ENCODE peak calls at places on chromosomes 5 and 9, in seven cellular contexts. C, J, I, M, R, H and V are unnamed samples.

GRCh38 chr5:118882666-118883065 is 105.7 kb downstream of the DTWD2 start:
- DNase-seq in J (no peak), R (no peak), I (no peak), H (no peak), C (no peak), M (no peak), V (no peak)

GRCh38 chr5:109451161-109451560 is 41.4 kb upstream of the PJA2 start:
- DNase-seq in M (no peak), C (no peak), R (no peak), J (no peak), I (no peak), H (no peak), V (peak; percentile 30)

GRCh38 chr5:128966846-128967245 is 1.6 kb downstream of the SLC27A6 start:
- DNase-seq in C (no peak), I (no peak), M (no peak), J (no peak), R (no peak), H (no peak), V (no peak)

GRCh38 chr5:78237911-78238310 is 56.6 kb downstream of the AP3B1 start:
- DNase-seq in I (no peak), H (no peak), J (no peak), R (no peak), M (no peak), C (no peak), V (no peak)

GRCh38 chr5:133404724-133405123 is 207.6 kb downstream of the FSTL4 start:
- DNase-seq in J (peak; percentile 21), H (no peak), C (no peak), I (no peak), R (no peak), M (no peak), V (no peak)

GRCh38 chr9:72960446-72960845 is 7.6 kb upstream of the ALDH1A1 start:
- DNase-seq in I (no peak), R (no peak), J (no peak), M (no peak), C (no peak), H (no peak), V (no peak)

GRCh38 chr5:15601274-15601673 is 101.3 kb downstream of the FBXL7 start:
- DNase-seq in J (peak; percentile 23), H (no peak), M (no peak), I (no peak), R (no peak), C (no peak), V (no peak)

GRCh38 chr9:86487222-86487841 is 133.1 kb upstream of the TUT7 start:
- DNase-seq in M (no peak), R (no peak), I (no peak), J (no peak), H (no peak), C (no peak), V (no peak)

GRCh38 chr9:128218518-128219389 is 15.6 kb downstream of the DNM1 start:
- DNase-seq in J (peak; percentile 50), I (no peak), H (peak; percentile 98), C (peak; percentile 88), M (peak; percentile 93), R (peak; percentile 96), V (peak; percentile 98)

GRCh38 chr5:139282195-139282557 is 11.4 kb upstream of the MATR3 start:
- DNase-seq in M (no peak), I (no peak), C (no peak), H (no peak), J (no peak), R (no peak), V (no peak)

DNA sequence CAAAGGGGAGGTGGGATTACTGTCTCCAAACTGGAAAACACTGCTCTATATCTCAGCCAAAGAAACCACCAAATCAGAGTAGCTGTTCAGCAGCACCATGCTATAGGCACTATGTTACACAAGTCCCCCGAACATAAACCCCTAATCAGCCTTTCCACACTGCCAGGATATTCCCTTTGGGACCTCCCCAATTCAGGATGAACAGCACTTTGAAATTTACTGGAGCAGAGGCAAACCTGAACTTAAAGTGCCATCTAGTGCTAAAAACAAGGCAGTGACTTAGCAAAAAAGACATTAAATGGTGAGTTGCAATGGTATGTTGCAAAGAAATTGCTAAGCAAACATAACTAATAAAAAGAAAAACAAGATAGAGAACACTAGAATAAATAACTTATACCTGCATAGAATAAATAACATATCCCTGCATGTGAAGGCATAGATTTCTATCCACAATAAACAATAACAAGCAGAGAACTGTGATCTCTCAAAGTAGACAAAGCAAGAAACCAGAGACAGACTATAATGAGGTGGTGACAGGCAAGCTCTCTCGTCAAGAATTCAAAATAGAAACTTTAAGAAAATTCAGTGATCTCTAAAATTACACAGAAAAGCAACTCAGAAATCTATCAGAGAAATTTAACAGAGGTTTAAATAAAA is 584.4 kb upstream of the ACO1 start:
- DNase-seq in H (no peak), I (no peak), C (no peak), R (no peak), J (no peak), M (no peak), V (no peak)
- TF ChIP-seq CTCF in H (no peak), I (peak; percentile 36), C (no peak), R (peak; percentile 43), J (peak; percentile 45), M (peak; percentile 40), V (peak; percentile 70)

GRCh38 chr5:74355456-74355855 is 285.1 kb downstream of the ENC1 start:
- DNase-seq in I (no peak), H (no peak), R (no peak), C (no peak), J (no peak), M (no peak), V (no peak)

GRCh38 chr5:74357827-74358226 is 282.7 kb downstream of the ENC1 start:
- DNase-seq in C (no peak), M (no peak), R (no peak), I (no peak), H (no peak), J (no peak), V (no peak)

GRCh38 chr5:74355041-74355440 is 285.5 kb downstream of the ENC1 start:
- DNase-seq in I (no peak), R (no peak), C (no peak), H (no peak), J (no peak), M (no peak), V (no peak)

GRCh38 chr5:74352256-74352655 is 288.3 kb downstream of the ENC1 start:
- DNase-seq in M (no peak), J (no peak), H (no peak), I (no peak), R (no peak), C (no peak), V (no peak)

DNA sequence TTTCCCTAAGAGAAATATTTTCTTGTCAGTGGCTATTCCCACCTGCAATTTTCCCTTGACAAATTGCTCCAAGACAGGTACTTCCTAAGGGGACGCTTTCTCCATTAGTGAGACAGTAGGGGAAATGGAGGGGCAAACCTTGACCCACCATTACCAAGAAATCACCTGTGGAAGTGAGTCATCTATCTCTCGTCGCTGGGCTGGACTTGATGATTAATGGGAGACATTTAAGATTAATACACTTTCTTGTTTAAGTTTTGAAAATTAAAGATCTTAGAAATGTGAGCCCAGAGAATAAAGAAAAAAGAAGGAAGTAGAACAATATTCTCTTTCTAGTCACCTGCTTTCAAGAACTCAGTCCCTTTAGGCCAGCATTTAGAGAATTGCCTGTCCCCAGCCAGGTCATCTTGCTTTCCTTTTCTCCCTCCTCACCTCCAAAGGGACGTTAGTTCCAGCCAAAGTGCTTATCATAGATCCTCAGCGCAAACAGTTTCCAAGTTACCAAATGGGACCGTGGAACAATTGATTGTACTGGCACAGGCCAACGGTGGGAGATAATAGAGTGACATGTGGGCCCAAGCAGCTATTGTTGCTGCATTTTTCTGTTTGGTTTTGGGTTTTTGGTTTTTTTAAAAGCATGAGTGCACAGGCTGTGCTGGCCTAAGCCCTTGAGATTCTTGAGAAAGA is 284.4 kb downstream of the ENC1 start:
- DNase-seq in H (no peak), I (no peak), M (no peak), R (no peak), C (no peak), J (no peak), V (no peak)
- H3K27ac ChIP-seq in H (no peak overlapping the region), I (no peak overlapping the region), M (no peak overlapping the region), R (no peak overlapping the region), C (no peak overlapping the region), J (no peak overlapping the region), V (no peak overlapping the region)

GRCh38 chr5:38253759-38254158 is 4.6 kb upstream of the EGFLAM start:
- DNase-seq in M (no peak), I (no peak), R (no peak), J (no peak), H (no peak), C (no peak), V (no peak)

GRCh38 chr5:38257236-38258036 is 923 bp upstream of the EGFLAM start:
- DNase-seq in J (no peak), I (no peak), C (no peak), M (no peak), R (no peak), H (no peak), V (no peak)

GRCh38 chr5:38258319-38259061 is at the start of gene EGFLAM:
- DNase-seq in H (no peak), R (no peak), M (no peak), J (no peak), C (no peak), I (no peak), V (peak; percentile 70)

GRCh38 chr5:38259062-38259857 is 901 bp downstream of the EGFLAM start:
- DNase-seq in I (no peak), M (no peak), C (no peak), R (no peak), J (no peak), H (no peak), V (no peak)

GRCh38 chr5:38258037-38258318 is 381 bp upstream of the EGFLAM start:
- DNase-seq in I (no peak), C (no peak), H (no peak), M (no peak), J (no peak), R (no peak), V (no peak)
- H3K4me3 ChIP-seq in I (peak overlapping the region; percentile 39), C (peak overlapping the region; percentile 29), H (peak overlapping the region; percentile 52), M (peak overlapping the region; percentile 45), J (no peak overlapping the region), R (peak overlapping the region; percentile 15), V (no peak overlapping the region)

GRCh38 chr5:31361234-31361633 is 167.7 kb downstream of the CDH6 start:
- DNase-seq in C (no peak), M (no peak), J (no peak), R (no peak), H (no peak), I (no peak), V (no peak)

GRCh38 chr5:31362931-31363568 is 168.8 kb downstream of the DROSHA start:
- DNase-seq in R (no peak), I (no peak), H (no peak), C (no peak), M (no peak), J (no peak), V (no peak)

GRCh38 chr5:31361906-31362900 is 168.7 kb downstream of the CDH6 start:
- DNase-seq in C (no peak), J (no peak), H (no peak), I (no peak), M (no peak), R (no peak), V (no peak)

GRCh38 chr5:31357038-31357437 is 163.6 kb downstream of the CDH6 start:
- DNase-seq in J (no peak), C (no peak), M (no peak), R (no peak), H (no peak), I (no peak), V (no peak)

GRCh38 chr5:31359839-31360238 is 166.4 kb downstream of the CDH6 start:
- DNase-seq in J (no peak), I (no peak), M (no peak), H (no peak), C (no peak), R (no peak), V (no peak)
- TF ChIP-seq CTCF in J (no peak), I (no peak), M (no peak), H (no peak), C (no peak), R (no peak), V (no peak)